ENCODE peak calls at places on chromosomes 2 and 18, in eight cellular contexts. One of them, this sample, is unnamed.

GRCh38 chr2:239629936-239630617 is 229.3 kb upstream of the HDAC4 start:
- DNase-seq in HEK293T: no peak
- DNase-seq in fibroblast of mammary gland: peak; percentile 50
- DNase-seq in AML-193: no peak
- DNase-seq in stimulated activated naive CD8-positive, alpha-beta T cell treated with anti-CD3 and anti-CD28 coated beads, Interleukin-15, amount 100 ng/mL, for 72 hours: no peak
- DNase-seq in heart left ventricle: no peak
- DNase-seq in CD4-positive, alpha-beta T cell: no peak
- DNase-seq in fibroblast of villous mesenchyme: no peak
- DNase-seq in this sample: no peak

GRCh38 chr2:17958486-17959092 is 80.1 kb downstream of the KCNS3 start:
- DNase-seq in HEK293T: no peak
- DNase-seq in fibroblast of mammary gland: no peak
- DNase-seq in AML-193: no peak
- DNase-seq in stimulated activated naive CD8-positive, alpha-beta T cell treated with anti-CD3 and anti-CD28 coated beads, Interleukin-15, amount 100 ng/mL, for 72 hours: no peak
- DNase-seq in heart left ventricle: no peak
- DNase-seq in CD4-positive, alpha-beta T cell: no peak
- DNase-seq in fibroblast of villous mesenchyme: no peak
- DNase-seq in this sample: no peak

GRCh38 chr2:200479617-200480292 is 30.1 kb downstream of the KCTD18 start:
- DNase-seq in HEK293T: no peak
- DNase-seq in fibroblast of mammary gland: peak; percentile 87
- DNase-seq in AML-193: no peak
- DNase-seq in stimulated activated naive CD8-positive, alpha-beta T cell treated with anti-CD3 and anti-CD28 coated beads, Interleukin-15, amount 100 ng/mL, for 72 hours: no peak
- DNase-seq in heart left ventricle: no peak
- DNase-seq in CD4-positive, alpha-beta T cell: no peak
- DNase-seq in fibroblast of villous mesenchyme: peak; percentile 77
- DNase-seq in this sample: peak; percentile 91

GRCh38 chr18:48033770-48034650 is 103.6 kb upstream of the SMAD2 start:
- DNase-seq in HEK293T: no peak
- DNase-seq in fibroblast of mammary gland: no peak
- DNase-seq in AML-193: no peak
- DNase-seq in stimulated activated naive CD8-positive, alpha-beta T cell treated with anti-CD3 and anti-CD28 coated beads, Interleukin-15, amount 100 ng/mL, for 72 hours: no peak
- DNase-seq in heart left ventricle: no peak
- DNase-seq in CD4-positive, alpha-beta T cell: no peak
- DNase-seq in fibroblast of villous mesenchyme: no peak
- DNase-seq in this sample: no peak

GRCh38 chr2:150863691-150864090 is 376.2 kb upstream of the RND3 start:
- DNase-seq in HEK293T: no peak
- DNase-seq in fibroblast of mammary gland: no peak
- DNase-seq in AML-193: no peak
- DNase-seq in stimulated activated naive CD8-positive, alpha-beta T cell treated with anti-CD3 and anti-CD28 coated beads, Interleukin-15, amount 100 ng/mL, for 72 hours: no peak
- DNase-seq in heart left ventricle: no peak
- DNase-seq in CD4-positive, alpha-beta T cell: no peak
- DNase-seq in fibroblast of villous mesenchyme: no peak
- DNase-seq in this sample: no peak

GRCh38 chr2:129760669-129761068 is 218.8 kb upstream of the RAB6C start:
- DNase-seq in HEK293T: no peak
- DNase-seq in fibroblast of mammary gland: no peak
- DNase-seq in AML-193: no peak
- DNase-seq in stimulated activated naive CD8-positive, alpha-beta T cell treated with anti-CD3 and anti-CD28 coated beads, Interleukin-15, amount 100 ng/mL, for 72 hours: no peak
- DNase-seq in heart left ventricle: no peak
- DNase-seq in CD4-positive, alpha-beta T cell: no peak
- DNase-seq in fibroblast of villous mesenchyme: no peak
- DNase-seq in this sample: no peak

GRCh38 chr18:78327643-78328042 is 652.0 kb upstream of the SALL3 start:
- DNase-seq in HEK293T: no peak
- DNase-seq in fibroblast of mammary gland: no peak
- DNase-seq in AML-193: no peak
- DNase-seq in stimulated activated naive CD8-positive, alpha-beta T cell treated with anti-CD3 and anti-CD28 coated beads, Interleukin-15, amount 100 ng/mL, for 72 hours: no peak
- DNase-seq in heart left ventricle: no peak
- DNase-seq in CD4-positive, alpha-beta T cell: no peak
- DNase-seq in fibroblast of villous mesenchyme: no peak
- DNase-seq in this sample: no peak

GRCh38 chr2:70946832-70947442 is 11.2 kb downstream of the ATP6V1B1 start:
- DNase-seq in HEK293T: peak; percentile 55
- DNase-seq in fibroblast of mammary gland: peak; percentile 61
- DNase-seq in AML-193: peak; percentile 62
- DNase-seq in stimulated activated naive CD8-positive, alpha-beta T cell treated with anti-CD3 and anti-CD28 coated beads, Interleukin-15, amount 100 ng/mL, for 72 hours: peak; percentile 49
- DNase-seq in heart left ventricle: no peak
- DNase-seq in CD4-positive, alpha-beta T cell: peak; percentile 39
- DNase-seq in fibroblast of villous mesenchyme: peak; percentile 67
- DNase-seq in this sample: peak; percentile 88

GRCh38 chr2:40371525-40372277 is 80.2 kb downstream of the SLC8A1 start:
- DNase-seq in HEK293T: peak; percentile 42
- DNase-seq in fibroblast of mammary gland: peak; percentile 79
- DNase-seq in AML-193: no peak
- DNase-seq in stimulated activated naive CD8-positive, alpha-beta T cell treated with anti-CD3 and anti-CD28 coated beads, Interleukin-15, amount 100 ng/mL, for 72 hours: no peak
- DNase-seq in heart left ventricle: peak; percentile 42
- DNase-seq in CD4-positive, alpha-beta T cell: no peak
- DNase-seq in fibroblast of villous mesenchyme: peak; percentile 63
- DNase-seq in this sample: peak; percentile 29

GRCh38 chr18:26225022-26225693 is 1.1 kb upstream of the TAF4B start:
- DNase-seq in HEK293T: no peak
- DNase-seq in fibroblast of mammary gland: no peak
- DNase-seq in AML-193: no peak
- DNase-seq in stimulated activated naive CD8-positive, alpha-beta T cell treated with anti-CD3 and anti-CD28 coated beads, Interleukin-15, amount 100 ng/mL, for 72 hours: no peak
- DNase-seq in heart left ventricle: no peak
- DNase-seq in CD4-positive, alpha-beta T cell: no peak
- DNase-seq in fibroblast of villous mesenchyme: no peak
- DNase-seq in this sample: no peak

GRCh38 chr2:150165479-150165878 is 322.0 kb downstream of the RND3 start:
- DNase-seq in HEK293T: no peak
- DNase-seq in fibroblast of mammary gland: no peak
- DNase-seq in AML-193: no peak
- DNase-seq in stimulated activated naive CD8-positive, alpha-beta T cell treated with anti-CD3 and anti-CD28 coated beads, Interleukin-15, amount 100 ng/mL, for 72 hours: no peak
- DNase-seq in heart left ventricle: no peak
- DNase-seq in CD4-positive, alpha-beta T cell: no peak
- DNase-seq in fibroblast of villous mesenchyme: no peak
- DNase-seq in this sample: no peak

GRCh38 chr18:7946724-7947377 is 379.7 kb downstream of the PTPRM start:
- DNase-seq in HEK293T: no peak
- DNase-seq in fibroblast of mammary gland: peak; percentile 90
- DNase-seq in AML-193: peak; percentile 50
- DNase-seq in stimulated activated naive CD8-positive, alpha-beta T cell treated with anti-CD3 and anti-CD28 coated beads, Interleukin-15, amount 100 ng/mL, for 72 hours: no peak
- DNase-seq in heart left ventricle: no peak
- DNase-seq in CD4-positive, alpha-beta T cell: peak; percentile 11
- DNase-seq in fibroblast of villous mesenchyme: peak; percentile 97
- DNase-seq in this sample: peak; percentile 82

GRCh38 chr2:95670167-95670566 is 78.4 kb downstream of the TRIM43 start:
- DNase-seq in HEK293T: no peak
- DNase-seq in fibroblast of mammary gland: peak; percentile 43
- DNase-seq in AML-193: no peak
- DNase-seq in stimulated activated naive CD8-positive, alpha-beta T cell treated with anti-CD3 and anti-CD28 coated beads, Interleukin-15, amount 100 ng/mL, for 72 hours: no peak
- DNase-seq in heart left ventricle: no peak
- DNase-seq in CD4-positive, alpha-beta T cell: no peak
- DNase-seq in fibroblast of villous mesenchyme: peak; percentile 39
- DNase-seq in this sample: peak; percentile 73

GRCh38 chr2:151243468-151243867 is 18.2 kb downstream of the RBM43 start:
- DNase-seq in HEK293T: no peak
- DNase-seq in fibroblast of mammary gland: no peak
- DNase-seq in AML-193: no peak
- DNase-seq in stimulated activated naive CD8-positive, alpha-beta T cell treated with anti-CD3 and anti-CD28 coated beads, Interleukin-15, amount 100 ng/mL, for 72 hours: no peak
- DNase-seq in heart left ventricle: no peak
- DNase-seq in CD4-positive, alpha-beta T cell: no peak
- DNase-seq in fibroblast of villous mesenchyme: no peak
- DNase-seq in this sample: no peak

GRCh38 chr2:151085101-151085640 is 176.5 kb downstream of the RBM43 start:
- DNase-seq in HEK293T: no peak
- DNase-seq in fibroblast of mammary gland: no peak
- DNase-seq in AML-193: no peak
- DNase-seq in stimulated activated naive CD8-positive, alpha-beta T cell treated with anti-CD3 and anti-CD28 coated beads, Interleukin-15, amount 100 ng/mL, for 72 hours: no peak
- DNase-seq in heart left ventricle: no peak
- DNase-seq in CD4-positive, alpha-beta T cell: no peak
- DNase-seq in fibroblast of villous mesenchyme: no peak
- DNase-seq in this sample: no peak

GRCh38 chr18:27378396-27379094 is 193.4 kb upstream of the CHST9 start:
- DNase-seq in HEK293T: no peak
- DNase-seq in fibroblast of mammary gland: peak; percentile 61
- DNase-seq in AML-193: no peak
- DNase-seq in stimulated activated naive CD8-positive, alpha-beta T cell treated with anti-CD3 and anti-CD28 coated beads, Interleukin-15, amount 100 ng/mL, for 72 hours: no peak
- DNase-seq in heart left ventricle: no peak
- DNase-seq in CD4-positive, alpha-beta T cell: no peak
- DNase-seq in fibroblast of villous mesenchyme: no peak
- DNase-seq in this sample: peak; percentile 14

GRCh38 chr2:238032755-238033337 is 28.0 kb upstream of the SCLY start:
- DNase-seq in HEK293T: no peak
- DNase-seq in fibroblast of mammary gland: no peak
- DNase-seq in AML-193: no peak
- DNase-seq in stimulated activated naive CD8-positive, alpha-beta T cell treated with anti-CD3 and anti-CD28 coated beads, Interleukin-15, amount 100 ng/mL, for 72 hours: no peak
- DNase-seq in heart left ventricle: no peak
- DNase-seq in CD4-positive, alpha-beta T cell: no peak
- DNase-seq in fibroblast of villous mesenchyme: peak; percentile 4
- DNase-seq in this sample: no peak

GRCh38 chr2:240204431-240205276 is 64.2 kb upstream of the OTOS start:
- DNase-seq in HEK293T: no peak
- DNase-seq in fibroblast of mammary gland: no peak
- DNase-seq in AML-193: no peak
- DNase-seq in stimulated activated naive CD8-positive, alpha-beta T cell treated with anti-CD3 and anti-CD28 coated beads, Interleukin-15, amount 100 ng/mL, for 72 hours: no peak
- DNase-seq in heart left ventricle: no peak
- DNase-seq in CD4-positive, alpha-beta T cell: no peak
- DNase-seq in fibroblast of villous mesenchyme: no peak
- DNase-seq in this sample: peak; percentile 56

GRCh38 chr18:49699303-49699702 is 114.0 kb downstream of the ACAA2 start:
- DNase-seq in HEK293T: no peak
- DNase-seq in fibroblast of mammary gland: no peak
- DNase-seq in AML-193: no peak
- DNase-seq in stimulated activated naive CD8-positive, alpha-beta T cell treated with anti-CD3 and anti-CD28 coated beads, Interleukin-15, amount 100 ng/mL, for 72 hours: no peak
- DNase-seq in heart left ventricle: no peak
- DNase-seq in CD4-positive, alpha-beta T cell: no peak
- DNase-seq in fibroblast of villous mesenchyme: no peak
- DNase-seq in this sample: no peak

GRCh38 chr2:96499061-96499960 is 5.8 kb downstream of the NEURL3 start:
- DNase-seq in HEK293T: no peak
- DNase-seq in fibroblast of mammary gland: no peak
- DNase-seq in AML-193: no peak
- DNase-seq in stimulated activated naive CD8-positive, alpha-beta T cell treated with anti-CD3 and anti-CD28 coated beads, Interleukin-15, amount 100 ng/mL, for 72 hours: no peak
- DNase-seq in heart left ventricle: no peak
- DNase-seq in CD4-positive, alpha-beta T cell: no peak
- DNase-seq in fibroblast of villous mesenchyme: no peak
- DNase-seq in this sample: no peak

GRCh38 chr2:100199421-100199820 is 57.0 kb upstream of the AFF3 start:
- DNase-seq in HEK293T: no peak
- DNase-seq in fibroblast of mammary gland: no peak
- DNase-seq in AML-193: no peak
- DNase-seq in stimulated activated naive CD8-positive, alpha-beta T cell treated with anti-CD3 and anti-CD28 coated beads, Interleukin-15, amount 100 ng/mL, for 72 hours: no peak
- DNase-seq in heart left ventricle: no peak
- DNase-seq in CD4-positive, alpha-beta T cell: no peak
- DNase-seq in fibroblast of villous mesenchyme: no peak
- DNase-seq in this sample: peak; percentile 73

GRCh38 chr2:128442891-128443302 is 124.2 kb upstream of the HS6ST1 start:
- DNase-seq in HEK293T: no peak
- DNase-seq in fibroblast of mammary gland: no peak
- DNase-seq in AML-193: no peak
- DNase-seq in stimulated activated naive CD8-positive, alpha-beta T cell treated with anti-CD3 and anti-CD28 coated beads, Interleukin-15, amount 100 ng/mL, for 72 hours: no peak
- DNase-seq in heart left ventricle: no peak
- DNase-seq in CD4-positive, alpha-beta T cell: no peak
- DNase-seq in fibroblast of villous mesenchyme: peak; percentile 28
- DNase-seq in this sample: peak; percentile 87

GRCh38 chr2:144834954-144835633 is 315.2 kb upstream of the ZEB2 start:
- DNase-seq in HEK293T: no peak
- DNase-seq in fibroblast of mammary gland: peak; percentile 92
- DNase-seq in AML-193: no peak
- DNase-seq in stimulated activated naive CD8-positive, alpha-beta T cell treated with anti-CD3 and anti-CD28 coated beads, Interleukin-15, amount 100 ng/mL, for 72 hours: no peak
- DNase-seq in heart left ventricle: peak; percentile 65
- DNase-seq in CD4-positive, alpha-beta T cell: no peak
- DNase-seq in fibroblast of villous mesenchyme: peak; percentile 92
- DNase-seq in this sample: no peak

GRCh38 chr18:71398530-71398929 is 1109.7 kb downstream of the SOCS6 start:
- DNase-seq in HEK293T: peak; percentile 7
- DNase-seq in fibroblast of mammary gland: no peak
- DNase-seq in AML-193: no peak
- DNase-seq in stimulated activated naive CD8-positive, alpha-beta T cell treated with anti-CD3 and anti-CD28 coated beads, Interleukin-15, amount 100 ng/mL, for 72 hours: no peak
- DNase-seq in heart left ventricle: no peak
- DNase-seq in CD4-positive, alpha-beta T cell: no peak
- DNase-seq in fibroblast of villous mesenchyme: no peak
- DNase-seq in this sample: no peak